ENCODE peak calls at places on chromosomes 13 and 19, in six cellular contexts. R is T-cell; J is iris pigment epithelial cell; O is aorta; Q is stimulated activated CD4-positive, alpha-beta T cell treated with anti-CD3 and anti-CD28 coated beads, TNF-alpha, amount 100 ng/mL, for 48 hours; L is tibial artery. N is an unnamed sample.

GRCh38 chr13:74715718-74716117 is 581.5 kb upstream of the KLF12 start:
- DNase-seq in O (no peak), L (no peak), Q (no peak), R (no peak), J (no peak), N (no peak)

GRCh38 chr13:60020288-60020687 is 143.4 kb downstream of the DIAPH3 start:
- DNase-seq in J (no peak), L (no peak), O (no peak), Q (no peak), R (no peak), N (no peak)

GRCh38 chr13:67226686-67227085 is 3.5 kb downstream of the PCDH9 start:
- DNase-seq in R (no peak), Q (no peak), L (no peak), O (no peak), J (no peak), N (no peak)

GRCh38 chr13:70708744-70709143 is 600.5 kb upstream of the KLHL1 start:
- DNase-seq in Q (no peak), J (peak), O (no peak), R (no peak), L (no peak), N (no peak)

GRCh38 chr13:74675185-74675584 is 541.0 kb upstream of the KLF12 start:
- DNase-seq in R (no peak), Q (no peak), O (no peak), L (no peak), J (peak), N (no peak)

GRCh38 chr19:40416918-40417713 is 3.9 kb upstream of the PRX start:
- DNase-seq in R (no peak), L (no peak), J (peak), O (no peak), Q (no peak), N (no peak)

GRCh38 chr13:29581666-29582065 is 13.8 kb downstream of the SLC7A1 start:
- DNase-seq in O (no peak), R (no peak), Q (no peak), J (no peak), L (no peak), N (no peak)

GRCh38 chr19:54684537-54684936 is 21.8 kb downstream of the LILRB4 start:
- DNase-seq in Q (no peak), O (no peak), J (peak), R (no peak), L (no peak), N (no peak)

GRCh38 chr13:97967948-97968347 is 14.5 kb downstream of the IPO5 start:
- DNase-seq in O (no peak), L (no peak), Q (no peak), J (no peak), R (no peak), N (no peak)

N was measured in T follicular helper cell.